ENCODE peak calls at places on chromosome 12, in nine cellular contexts. One of them, this sample, is unnamed.

GRCh38 chr12:80864046-80864735 is 73.5 kb downstream of the LIN7A start:
- DNase-seq in HEK293T: no peak
- DNase-seq in choroid plexus epithelial cell: no peak
- DNase-seq in endothelial cell: no peak
- DNase-seq in SK-N-DZ: no peak
- DNase-seq in EL: peak
- DNase-seq in NCI-H1417: no peak
- DNase-seq in KG1: no peak
- DNase-seq in stimulated activated naive CD4-positive, alpha-beta T cell: no peak
- DNase-seq in this sample: peak

GRCh38 chr12:117032593-117033381 is 66.4 kb downstream of the TESC start:
- DNase-seq in endothelial cell: no peak
- DNase-seq in SK-N-DZ: peak
- DNase-seq in choroid plexus epithelial cell: peak
- DNase-seq in stimulated activated naive CD4-positive, alpha-beta T cell: no peak
- DNase-seq in EL: no peak
- DNase-seq in HEK293T: no peak
- DNase-seq in KG1: no peak
- DNase-seq in NCI-H1417: peak
- DNase-seq in this sample: no peak

GRCh38 chr12:4215862-4216541 is 57.6 kb upstream of the CCND2 start:
- DNase-seq in EL: no peak
- DNase-seq in NCI-H1417: no peak
- DNase-seq in SK-N-DZ: no peak
- DNase-seq in endothelial cell: no peak
- DNase-seq in HEK293T: no peak
- DNase-seq in KG1: no peak
- DNase-seq in choroid plexus epithelial cell: no peak
- DNase-seq in stimulated activated naive CD4-positive, alpha-beta T cell: no peak
- DNase-seq in this sample: no peak

GRCh38 chr12:53046655-53047220 is 3.1 kb upstream of the TNS2 start:
- DNase-seq in EL: peak
- DNase-seq in stimulated activated naive CD4-positive, alpha-beta T cell: peak
- DNase-seq in NCI-H1417: peak
- DNase-seq in KG1: no peak
- DNase-seq in choroid plexus epithelial cell: peak
- DNase-seq in endothelial cell: peak
- DNase-seq in HEK293T: peak
- DNase-seq in SK-N-DZ: peak
- DNase-seq in this sample: peak

GRCh38 chr12:26126340-26127284 is 1.8 kb upstream of the BHLHE41 start:
- DNase-seq in stimulated activated naive CD4-positive, alpha-beta T cell: no peak
- DNase-seq in EL: peak
- DNase-seq in NCI-H1417: peak
- DNase-seq in endothelial cell: peak
- DNase-seq in SK-N-DZ: peak
- DNase-seq in choroid plexus epithelial cell: peak
- DNase-seq in KG1: peak
- DNase-seq in HEK293T: peak
- DNase-seq in this sample: peak

GRCh38 chr12:33438890-33439586 is 581 bp downstream of the SYT10 start:
- DNase-seq in HEK293T: no peak
- DNase-seq in stimulated activated naive CD4-positive, alpha-beta T cell: no peak
- DNase-seq in choroid plexus epithelial cell: peak
- DNase-seq in EL: no peak
- DNase-seq in KG1: no peak
- DNase-seq in SK-N-DZ: no peak
- DNase-seq in NCI-H1417: no peak
- DNase-seq in endothelial cell: peak
- DNase-seq in this sample: peak

GRCh38 chr12:6890789-6891624 is 13.6 kb upstream of the LRRC23 start:
- DNase-seq in endothelial cell: peak
- DNase-seq in NCI-H1417: peak
- DNase-seq in stimulated activated naive CD4-positive, alpha-beta T cell: peak
- DNase-seq in KG1: peak
- DNase-seq in SK-N-DZ: peak
- DNase-seq in choroid plexus epithelial cell: peak
- DNase-seq in HEK293T: peak
- DNase-seq in EL: peak
- DNase-seq in this sample: peak

GRCh38 chr12:31591308-31591901 is 469 bp upstream of the DENND5B start:
- DNase-seq in NCI-H1417: no peak
- DNase-seq in SK-N-DZ: peak
- DNase-seq in choroid plexus epithelial cell: peak
- DNase-seq in HEK293T: peak
- DNase-seq in stimulated activated naive CD4-positive, alpha-beta T cell: no peak
- DNase-seq in KG1: no peak
- DNase-seq in endothelial cell: peak
- DNase-seq in EL: peak
- DNase-seq in this sample: peak

GRCh38 chr12:52650520-52651081 is 1.4 kb downstream of the KRT2 start:
- DNase-seq in HEK293T: no peak
- DNase-seq in choroid plexus epithelial cell: no peak
- DNase-seq in KG1: no peak
- DNase-seq in stimulated activated naive CD4-positive, alpha-beta T cell: no peak
- DNase-seq in EL: peak
- DNase-seq in SK-N-DZ: no peak
- DNase-seq in endothelial cell: no peak
- DNase-seq in NCI-H1417: no peak
- DNase-seq in this sample: no peak

GRCh38 chr12:127594351-127594970 is 672.5 kb upstream of the TMEM132C start:
- DNase-seq in HEK293T: no peak
- DNase-seq in stimulated activated naive CD4-positive, alpha-beta T cell: no peak
- DNase-seq in SK-N-DZ: no peak
- DNase-seq in choroid plexus epithelial cell: no peak
- DNase-seq in endothelial cell: no peak
- DNase-seq in NCI-H1417: no peak
- DNase-seq in EL: no peak
- DNase-seq in KG1: no peak
- DNase-seq in this sample: no peak

GRCh38 chr12:88418856-88419497 is 161.3 kb downstream of the KITLG start:
- DNase-seq in EL: peak
- DNase-seq in choroid plexus epithelial cell: peak
- DNase-seq in KG1: no peak
- DNase-seq in HEK293T: no peak
- DNase-seq in SK-N-DZ: no peak
- DNase-seq in stimulated activated naive CD4-positive, alpha-beta T cell: no peak
- DNase-seq in NCI-H1417: no peak
- DNase-seq in endothelial cell: no peak
- DNase-seq in this sample: peak

GRCh38 chr12:118307069-118307954 is 65.4 kb downstream of the TAOK3 start:
- DNase-seq in HEK293T: no peak
- DNase-seq in EL: peak
- DNase-seq in SK-N-DZ: no peak
- DNase-seq in NCI-H1417: no peak
- DNase-seq in stimulated activated naive CD4-positive, alpha-beta T cell: no peak
- DNase-seq in choroid plexus epithelial cell: peak
- DNase-seq in endothelial cell: no peak
- DNase-seq in KG1: no peak
- DNase-seq in this sample: peak

GRCh38 chr12:60184096-60184495 is 588.3 kb downstream of the SLC16A7 start:
- DNase-seq in HEK293T: no peak
- DNase-seq in EL: no peak
- DNase-seq in choroid plexus epithelial cell: no peak
- DNase-seq in KG1: no peak
- DNase-seq in SK-N-DZ: no peak
- DNase-seq in stimulated activated naive CD4-positive, alpha-beta T cell: no peak
- DNase-seq in endothelial cell: no peak
- DNase-seq in NCI-H1417: no peak
- DNase-seq in this sample: no peak

GRCh38 chr12:62375603-62376002 is 91.0 kb upstream of the MON2 start:
- DNase-seq in KG1: no peak
- DNase-seq in EL: no peak
- DNase-seq in HEK293T: no peak
- DNase-seq in endothelial cell: no peak
- DNase-seq in choroid plexus epithelial cell: no peak
- DNase-seq in stimulated activated naive CD4-positive, alpha-beta T cell: no peak
- DNase-seq in NCI-H1417: no peak
- DNase-seq in SK-N-DZ: no peak
- DNase-seq in this sample: no peak

This sample was measured in fibroblast of lung.